ENCODE peak calls at places on chromosomes 1 and 21, in ten cellular contexts. S is upper lobe of right lung; B is spleen; O is heart right ventricle; M is aorta; G is left lung; P is psoas muscle; Z is naive thymus-derived CD4-positive, alpha-beta T cell; R is effector memory CD4-positive, alpha-beta T cell; H is IMR-90. F is an unnamed sample.

GRCh38 chr1:77407738-77408375 is 126.0 kb downstream of the AK5 start:
- DNase-seq in S (no peak), P (no peak), O (no peak), Z (no peak), G (no peak), H (peak; percentile 29), M (no peak), B (no peak), R (no peak), F (no peak)

GRCh38 chr1:62809788-62810187 is 25.9 kb downstream of the ATG4C start:
- DNase-seq in O (no peak), R (no peak), S (no peak), H (no peak), M (no peak), Z (no peak), P (no peak), G (no peak), B (no peak), F (no peak)

GRCh38 chr1:84668185-84668584 is 22.1 kb downstream of the SSX2IP start:
- DNase-seq in Z (peak; percentile 24), B (no peak), P (no peak), H (no peak), O (no peak), R (no peak), M (no peak), G (no peak), S (no peak), F (no peak)

GRCh38 chr1:153526132-153526543 is 9.7 kb downstream of the S100A6 start:
- DNase-seq in H (no peak), Z (no peak), G (no peak), P (peak; percentile 39), B (peak; percentile 42), M (no peak), O (no peak), R (no peak), S (peak; percentile 49), F (no peak)

GRCh38 chr1:167648978-167649752 is 19.1 kb downstream of the RCSD1 start:
- DNase-seq in O (peak; percentile 71), B (no peak), R (no peak), H (no peak), G (peak; percentile 64), S (no peak), M (peak; percentile 72), P (no peak), Z (no peak), F (no peak)

GRCh38 chr1:119139857-119140176 is 636 bp downstream of the WARS2 start:
- DNase-seq in H (no peak), R (no peak), M (no peak), G (peak; percentile 41), O (no peak), S (no peak), B (no peak), Z (no peak), P (no peak), F (no peak)

GRCh38 chr21:43597052-43597451 is 62.2 kb downstream of the HSF2BP start:
- DNase-seq in B (no peak), S (no peak), H (peak; percentile 88), O (no peak), G (no peak), P (no peak), R (no peak), M (no peak), Z (no peak), F (no peak)

GRCh38 chr21:44729336-44730027 is 18.1 kb upstream of the TSPEAR start:
- DNase-seq in G (no peak), B (no peak), Z (no peak), M (no peak), S (peak; percentile 57), O (no peak), H (no peak), R (no peak), P (no peak), F (no peak)

GRCh38 chr1:153638261-153638660 is 4.4 kb downstream of the CHTOP start:
- DNase-seq in M (no peak), G (no peak), B (no peak), R (no peak), H (no peak), O (no peak), S (no peak), P (no peak), Z (no peak), F (no peak)

DNA sequence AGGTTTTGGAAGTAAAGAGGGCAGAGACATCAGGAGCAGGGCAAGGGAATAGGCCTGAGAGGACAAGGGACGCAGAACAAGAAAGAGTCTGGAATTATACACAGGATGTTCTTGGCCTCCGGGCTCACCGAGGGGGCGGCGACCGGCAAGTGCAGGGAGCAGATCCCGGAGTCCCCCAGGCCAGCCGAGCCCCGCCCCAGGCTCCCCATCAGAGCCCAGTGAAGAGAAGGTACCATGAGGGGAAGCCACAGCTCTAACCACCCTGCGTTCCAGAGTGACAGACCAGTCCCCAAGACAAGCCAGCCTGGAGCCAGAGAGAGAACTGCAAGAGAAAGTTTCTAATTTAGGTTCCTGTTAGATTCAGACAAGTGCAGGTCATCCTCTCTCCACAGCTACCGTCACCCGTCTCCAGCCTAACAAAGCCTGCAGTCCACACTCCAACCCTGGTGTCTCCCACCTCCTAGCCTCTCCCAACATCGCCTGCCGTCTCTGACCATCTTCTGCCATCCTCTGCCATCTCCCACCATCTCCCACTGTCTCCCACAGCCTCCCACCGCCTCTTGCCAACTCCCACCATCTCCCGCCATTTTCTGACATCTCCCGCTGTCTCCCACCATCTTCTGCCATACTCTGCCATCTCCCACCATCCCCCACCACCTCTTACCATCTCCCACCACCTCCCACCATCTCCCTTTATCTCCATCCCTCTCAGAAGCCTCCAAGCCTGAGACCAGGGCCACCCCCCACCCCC is 42.5 kb downstream of the CAPN2 start:
- DNase-seq in G (no peak), M (no peak), S (no peak), H (no peak), R (no peak), B (peak; percentile 62), P (no peak), O (no peak), Z (no peak), F (no peak)
- H3K36me3 ChIP-seq in G (peaks cover 7% of the 10 kb centered on the region), M (peaks cover 20% of the 10 kb centered on the region), S (peaks cover 98% of the 10 kb centered on the region), H (peaks cover 86% of the 10 kb centered on the region), R (peaks cover 96% of the 10 kb centered on the region), B (peaks cover 89% of the 10 kb centered on the region), P (peaks cover 100% of the 10 kb centered on the region), O (peaks cover 100% of the 10 kb centered on the region), Z (peaks cover 88% of the 10 kb centered on the region), F (peaks cover 86% of the 10 kb centered on the region)

GRCh38 chr1:197909346-197909745 is 6.9 kb downstream of the C1orf53 start:
- DNase-seq in R (no peak), B (no peak), S (no peak), M (no peak), H (no peak), G (no peak), Z (no peak), O (no peak), P (no peak), F (no peak)

GRCh38 chr1:197905699-197906351 is 3.4 kb downstream of the C1orf53 start:
- DNase-seq in R (no peak), P (no peak), G (no peak), O (no peak), Z (no peak), H (no peak), M (no peak), B (no peak), S (no peak), F (no peak)

GRCh38 chr1:197910120-197911110 is 6.8 kb upstream of the LHX9 start:
- DNase-seq in S (no peak), R (no peak), P (no peak), B (no peak), H (no peak), G (no peak), Z (no peak), O (no peak), M (no peak), F (no peak)

GRCh38 chr1:197908695-197909336 is 6.4 kb downstream of the C1orf53 start:
- DNase-seq in B (no peak), M (no peak), O (no peak), R (no peak), G (no peak), S (no peak), H (no peak), Z (no peak), P (no peak), F (no peak)

GRCh38 chr1:197907846-197908616 is 5.6 kb downstream of the C1orf53 start:
- DNase-seq in R (no peak), M (no peak), S (no peak), Z (no peak), O (no peak), G (no peak), H (no peak), P (no peak), B (no peak), F (no peak)
- H3K36me3 ChIP-seq in R (no peaks in the 10 kb centered on the region), M (no peaks in the 10 kb centered on the region), S (no peaks in the 10 kb centered on the region), Z (no peaks in the 10 kb centered on the region), O (no peaks in the 10 kb centered on the region), G (no peaks in the 10 kb centered on the region), H (no peaks in the 10 kb centered on the region), P (no peaks in the 10 kb centered on the region), B (no peaks in the 10 kb centered on the region), F (no peaks in the 10 kb centered on the region)

GRCh38 chr1:27885620-27886352 is 13.4 kb downstream of the THEMIS2 start:
- DNase-seq in O (no peak), P (no peak), G (no peak), R (no peak), B (peak; percentile 72), S (peak; percentile 59), H (no peak), M (no peak), Z (no peak), F (no peak)

GRCh38 chr1:27885114-27885528 is 12.8 kb downstream of the THEMIS2 start:
- DNase-seq in G (no peak), S (peak; percentile 70), R (no peak), B (peak; percentile 81), O (no peak), P (no peak), H (no peak), Z (no peak), M (peak; percentile 61), F (no peak)

GRCh38 chr1:27887215-27888035 is 15.1 kb downstream of the THEMIS2 start:
- DNase-seq in P (no peak), O (no peak), G (no peak), Z (peak; percentile 39), R (peak; percentile 31), H (no peak), M (no peak), B (peak; percentile 81), S (peak; percentile 54), F (no peak)

GRCh38 chr1:27886353-27886679 is 14.0 kb downstream of the THEMIS2 start:
- DNase-seq in R (no peak), H (no peak), B (no peak), S (no peak), P (no peak), M (no peak), O (no peak), Z (no peak), G (no peak), F (no peak)

GRCh38 chr1:27886744-27887143 is 14.4 kb downstream of the THEMIS2 start:
- DNase-seq in S (no peak), O (no peak), G (no peak), M (no peak), Z (no peak), H (no peak), R (no peak), P (no peak), B (no peak), F (no peak)
- H3K36me3 ChIP-seq in S (peaks cover 44% of the 10 kb centered on the region), O (peaks cover 28% of the 10 kb centered on the region), G (no peaks in the 10 kb centered on the region), M (no peaks in the 10 kb centered on the region), Z (peaks cover 60% of the 10 kb centered on the region), H (peaks cover 6% of the 10 kb centered on the region), R (peaks cover 33% of the 10 kb centered on the region), P (peaks cover 44% of the 10 kb centered on the region), B (peaks cover 31% of the 10 kb centered on the region), F (peaks cover 9% of the 10 kb centered on the region)

DNA sequence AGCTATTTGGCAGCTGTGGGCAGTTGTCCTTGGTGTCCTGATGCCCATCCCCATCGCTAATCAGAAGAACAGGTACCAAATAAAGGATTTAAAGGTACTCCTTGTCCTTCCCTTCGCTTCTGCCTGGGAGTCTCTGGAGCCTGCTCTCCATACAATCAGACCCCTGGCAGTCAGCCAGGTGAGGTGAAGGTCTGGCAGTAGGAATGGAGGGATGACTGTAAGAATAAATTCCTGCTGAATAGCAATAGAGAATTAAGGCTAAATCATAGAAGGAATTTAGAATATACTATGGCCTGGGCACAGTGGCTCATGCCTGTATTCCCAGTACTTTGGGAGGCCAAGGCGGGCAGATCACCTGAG is 9.2 kb downstream of the THBS3 start:
- DNase-seq in M (peak; percentile 27), O (no peak), Z (no peak), S (no peak), B (no peak), R (no peak), H (no peak), G (no peak), P (peak; percentile 22), F (no peak)
- H3K36me3 ChIP-seq in M (peaks cover 4% of the 10 kb centered on the region), O (no peaks in the 10 kb centered on the region), Z (no peaks in the 10 kb centered on the region), S (no peaks in the 10 kb centered on the region), B (no peaks in the 10 kb centered on the region), R (no peaks in the 10 kb centered on the region), H (peaks cover 28% of the 10 kb centered on the region), G (no peaks in the 10 kb centered on the region), P (no peaks in the 10 kb centered on the region), F (peaks cover 7% of the 10 kb centered on the region)